ENCODE peak calls at places on chromosomes 1 and 21, in six cellular contexts. B is mesenchymal stem cell, J is neuronal stem cell, H is IMR-90, Y is H1, T is H9. G is an unnamed sample.

GRCh38 chr1:999797-1000356 is at the start of gene HES4:
- DNase-seq in B (peak), J (peak), H (peak), Y (peak), T (peak), G (peak)

GRCh38 chr1:85463666-85464496 is 1.1 kb downstream of the DDAH1 start:
- DNase-seq in B (peak), J (peak), H (no peak), Y (no peak), T (no peak), G (no peak)

GRCh38 chr21:25835397-25835796 is 100.6 kb downstream of the GABPA start:
- DNase-seq in B (no peak), J (no peak), H (no peak), Y (no peak), T (no peak), G (no peak)

GRCh38 chr1:87155180-87155579 is 173.5 kb upstream of the LMO4 start:
- DNase-seq in B (no peak), J (no peak), H (no peak), Y (no peak), T (no peak), G (no peak)

GRCh38 chr1:168731244-168731643 is 2.2 kb upstream of the DPT start:
- DNase-seq in B (no peak), J (no peak), H (no peak), Y (no peak), T (no peak), G (peak)

GRCh38 chr1:3313579-3313955 is 140.9 kb upstream of the ARHGEF16 start:
- DNase-seq in B (peak), J (peak), H (peak), Y (peak), T (peak), G (no peak)

GRCh38 chr1:227562037-227562436 is 1.3 kb upstream of the ZNF678 start:
- DNase-seq in B (no peak), J (no peak), H (no peak), Y (no peak), T (no peak), G (no peak)

GRCh38 chr1:29713857-29714256 is 477.5 kb downstream of the PTPRU start:
- DNase-seq in B (peak), J (no peak), H (peak), Y (no peak), T (no peak), G (no peak)

GRCh38 chr1:231121533-231121932 is 40.3 kb upstream of the TRIM67 start:
- DNase-seq in B (no peak), J (no peak), H (no peak), Y (no peak), T (no peak), G (peak)

GRCh38 chr1:154502066-154502741 is at the start of the genes SHE and TDRD10:
- DNase-seq in B (no peak), J (no peak), H (no peak), Y (no peak), T (peak), G (no peak)

GRCh38 chr1:23304140-23304620 is 39.9 kb downstream of the HNRNPR start:
- DNase-seq in B (no peak), J (no peak), H (no peak), Y (no peak), T (no peak), G (no peak)

GRCh38 chr1:23619299-23620188 is 60.2 kb upstream of the ID3 start:
- DNase-seq in B (no peak), J (no peak), H (peak), Y (peak), T (peak), G (peak)

GRCh38 chr1:97094257-97094972 is 372.8 kb downstream of the PTBP2 start:
- DNase-seq in B (peak), J (no peak), H (peak), Y (no peak), T (no peak), G (peak)

GRCh38 chr1:18360251-18360650 is 120.5 kb upstream of the KLHDC7A start:
- DNase-seq in B (no peak), J (no peak), H (no peak), Y (no peak), T (no peak), G (no peak)

GRCh38 chr1:111569913-111570312 is 49.7 kb upstream of the RAP1A start:
- DNase-seq in B (no peak), J (no peak), H (no peak), Y (no peak), T (no peak), G (no peak)

GRCh38 chr21:26224351-26224750 is 53.8 kb upstream of the APP start:
- DNase-seq in B (no peak), J (no peak), H (no peak), Y (no peak), T (no peak), G (no peak)

GRCh38 chr1:202274611-202275010 is 67.1 kb downstream of the UBE2T start:
- DNase-seq in B (peak), J (no peak), H (peak), Y (no peak), T (peak), G (peak)

GRCh38 chr1:181151378-181152326 is 63.2 kb downstream of the IER5 start:
- DNase-seq in B (peak), J (no peak), H (peak), Y (no peak), T (no peak), G (no peak)

GRCh38 chr1:94122201-94122970 is 1.4 kb upstream of the ABCA4 start:
- DNase-seq in B (peak), J (no peak), H (peak), Y (no peak), T (no peak), G (no peak)

GRCh38 chr1:171841931-171842723 is 829 bp downstream of the DNM3 start:
- DNase-seq in B (peak), J (peak), H (no peak), Y (peak), T (peak), G (no peak)

GRCh38 chr1:97044159-97044760 is 322.7 kb downstream of the PTBP2 start:
- DNase-seq in B (no peak), J (no peak), H (no peak), Y (no peak), T (no peak), G (no peak)

GRCh38 chr1:10050611-10051010 is 17.9 kb downstream of the UBE4B start:
- DNase-seq in B (no peak), J (no peak), H (no peak), Y (no peak), T (no peak), G (no peak)

GRCh38 chr1:24981632-24982007 is 51.5 kb upstream of the RUNX3 start:
- DNase-seq in B (no peak), J (no peak), H (no peak), Y (no peak), T (no peak), G (no peak)

GRCh38 chr1:46589529-46589928 is 14.5 kb downstream of the MKNK1 start:
- DNase-seq in B (no peak), J (no peak), H (no peak), Y (no peak), T (no peak), G (no peak)

GRCh38 chr1:205247130-205247921 is 19.6 kb downstream of the TMCC2 start:
- DNase-seq in B (peak), J (no peak), H (peak), Y (no peak), T (no peak), G (no peak)

GRCh38 chr1:167935252-167936067 is 1.0 kb upstream of the DCAF6 start:
- DNase-seq in B (peak), J (no peak), H (peak), Y (peak), T (no peak), G (peak)

GRCh38 chr1:73161418-73161817 is 879.1 kb upstream of the NEGR1 start:
- DNase-seq in B (no peak), J (no peak), H (no peak), Y (no peak), T (no peak), G (no peak)

GRCh38 chr1:2981981-2982614 is 39.2 kb upstream of the ACTRT2 start:
- DNase-seq in B (no peak), J (no peak), H (no peak), Y (no peak), T (no peak), G (no peak)

GRCh38 chr1:147748687-147749350 is 11.6 kb downstream of the GJA5 start:
- DNase-seq in B (no peak), J (no peak), H (no peak), Y (peak), T (no peak), G (no peak)

GRCh38 chr21:45768011-45768740 is 124.7 kb downstream of the PCBP3 start:
- DNase-seq in B (peak), J (no peak), H (peak), Y (no peak), T (no peak), G (no peak)

GRCh38 chr1:236851871-236852270 is 56.8 kb downstream of the MTR start:
- DNase-seq in B (no peak), J (no peak), H (peak), Y (no peak), T (no peak), G (peak)

GRCh38 chr1:161019767-161020572 is 982 bp downstream of the F11R start:
- DNase-seq in B (no peak), J (peak), H (no peak), Y (no peak), T (no peak), G (no peak)

GRCh38 chr1:119409731-119410130 is 5.2 kb upstream of the HSD3B2 start:
- DNase-seq in B (no peak), J (no peak), H (peak), Y (no peak), T (no peak), G (no peak)

DNA sequence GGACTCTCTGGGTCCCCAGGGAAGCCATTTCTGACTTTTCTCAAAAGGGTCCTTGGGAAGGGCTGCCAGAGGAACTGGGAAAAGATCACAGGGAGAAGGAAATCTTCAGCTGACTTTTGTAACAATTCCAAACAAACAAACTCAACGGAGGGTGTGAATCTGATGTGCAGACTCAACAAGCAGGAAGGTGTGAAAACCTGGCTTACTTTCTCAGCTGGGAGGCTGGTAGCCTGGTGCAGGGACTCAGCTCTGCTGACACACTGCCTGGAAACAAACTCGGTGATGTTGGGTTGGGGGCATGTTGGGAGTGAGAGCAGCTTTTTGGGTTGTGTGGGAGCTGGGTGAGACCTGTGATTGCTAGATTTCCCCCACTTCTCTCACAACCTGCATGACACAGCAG is 10.2 kb upstream of the HSD3B2 start:
- DNase-seq in B (no peak), J (no peak), H (no peak), Y (no peak), T (no peak), G (no peak)
- H4K91ac ChIP-seq in B (no peak), J (no peak), H (no peak), Y (no peak), T (no peak), G (no peak)

GRCh38 chr1:164787834-164788231 is 228.8 kb downstream of the PBX1 start:
- DNase-seq in B (no peak), J (no peak), H (no peak), Y (no peak), T (no peak), G (no peak)
- H3K18ac ChIP-seq in B (no peak), J (no peak), H (no peak), Y (no peak), T (no peak), G (no peak)

DNA sequence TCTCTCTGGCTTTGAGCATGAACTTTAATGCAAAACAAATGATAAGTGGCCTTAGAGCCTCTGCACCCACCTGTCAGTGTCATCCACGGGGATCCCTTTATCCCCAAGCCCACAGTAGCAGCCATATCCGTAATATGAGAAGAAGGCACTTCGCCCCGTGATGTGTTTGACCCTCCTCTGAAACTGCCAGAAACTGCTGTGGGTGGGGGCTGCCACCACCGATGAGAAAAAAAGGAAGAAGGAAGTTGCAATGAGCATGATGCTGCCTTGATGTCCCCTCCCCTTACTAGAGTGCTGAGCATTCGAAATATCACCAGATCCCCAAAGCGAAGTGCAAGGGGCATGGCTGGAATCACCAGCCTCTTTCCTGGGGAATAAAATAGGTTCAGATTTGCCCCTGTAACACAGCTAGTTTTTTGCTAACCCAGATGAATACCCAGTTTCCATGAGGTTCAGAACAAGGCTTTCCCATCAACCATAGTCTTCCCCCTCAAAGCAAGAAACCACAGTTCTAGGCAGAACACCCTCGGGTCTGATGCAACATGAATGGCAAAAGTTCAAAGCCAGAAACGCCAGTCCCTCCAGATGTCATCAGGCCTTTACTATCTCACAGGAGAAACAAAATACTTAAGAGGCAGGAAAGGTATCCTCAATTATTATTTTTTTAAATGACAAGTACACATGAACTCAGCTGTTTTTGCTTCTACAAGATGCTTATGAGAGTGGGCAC is 10.8 kb upstream of the UBXN10 start:
- DNase-seq in B (no peak), J (no peak), H (no peak), Y (no peak), T (no peak), G (no peak)
- H3K4me2 ChIP-seq in B (no peak), J (no peak), H (no peak), Y (no peak), T (no peak), G (no peak)

GRCh38 chr1:39170731-39171375 is 33.6 kb upstream of the MACF1 start:
- DNase-seq in B (peak), J (peak), H (peak), Y (no peak), T (peak), G (no peak)
- H4K91ac ChIP-seq in B (no peak), J (no peak), H (no peak), Y (no peak), T (no peak), G (no peak)

GRCh38 chr1:187408217-187409004 is 579.7 kb downstream of the PLA2G4A start:
- DNase-seq in B (peak), J (peak), H (peak), Y (no peak), T (no peak), G (peak)
- H3K18ac ChIP-seq in B (peak), J (no peak), H (peak), Y (peak), T (peak), G (no peak)

GRCh38 chr21:43325968-43326367 is 101.0 kb downstream of the SIK1 start:
- DNase-seq in B (no peak), J (no peak), H (no peak), Y (no peak), T (no peak), G (no peak)
- H3K4me2 ChIP-seq in B (no peak), J (no peak), H (no peak), Y (no peak), T (no peak), G (no peak)

GRCh38 chr1:206471993-206472392 is 1.7 kb downstream of the IKBKE start:
- DNase-seq in B (peak), J (no peak), H (no peak), Y (no peak), T (no peak), G (no peak)
- H4K91ac ChIP-seq in B (no peak), J (no peak), H (peak), Y (no peak), T (no peak), G (no peak)

GRCh38 chr1:35192056-35192852 is 691 bp downstream of the SFPQ start:
- DNase-seq in B (peak), J (peak), H (peak), Y (peak), T (peak), G (peak)
- H3K18ac ChIP-seq in B (peak), J (peak), H (no peak), Y (peak), T (peak), G (peak)

G was measured in trophoblast cell.